ENCODE peak calls at places on chromosomes 16 and 17, in seven cellular contexts. One of them, this sample, is unnamed.

GRCh38 chr16:84833142-84833495 is 13.3 kb downstream of the CRISPLD2 start:
- DNase-seq in NCI-H1092 treated with DMSO at 0.1 percent for 48 hours: no peak
- DNase-seq in AG09319: no peak
- DNase-seq in choroid plexus epithelial cell: peak
- DNase-seq in cardiac muscle cell: no peak
- DNase-seq in GM23338: no peak
- DNase-seq in pulmonary artery endothelial cell: no peak
- DNase-seq in this sample: no peak

GRCh38 chr17:68993112-68993511 is 37.9 kb upstream of the ABCA8 start:
- DNase-seq in NCI-H1092 treated with DMSO at 0.1 percent for 48 hours: no peak
- DNase-seq in AG09319: no peak
- DNase-seq in choroid plexus epithelial cell: peak
- DNase-seq in cardiac muscle cell: no peak
- DNase-seq in GM23338: no peak
- DNase-seq in pulmonary artery endothelial cell: no peak
- DNase-seq in this sample: peak

GRCh38 chr17:19331134-19331533 is 31.4 kb downstream of the B9D1 start:
- DNase-seq in NCI-H1092 treated with DMSO at 0.1 percent for 48 hours: no peak
- DNase-seq in AG09319: no peak
- DNase-seq in choroid plexus epithelial cell: peak
- DNase-seq in cardiac muscle cell: no peak
- DNase-seq in GM23338: no peak
- DNase-seq in pulmonary artery endothelial cell: no peak
- DNase-seq in this sample: peak

GRCh38 chr16:67504190-67505021 is 21.1 kb upstream of the AGRP start:
- DNase-seq in NCI-H1092 treated with DMSO at 0.1 percent for 48 hours: no peak
- DNase-seq in AG09319: no peak
- DNase-seq in choroid plexus epithelial cell: no peak
- DNase-seq in cardiac muscle cell: no peak
- DNase-seq in GM23338: no peak
- DNase-seq in pulmonary artery endothelial cell: no peak
- DNase-seq in this sample: no peak

GRCh38 chr16:29761882-29762281 is 16.1 kb upstream of the C16orf54 start:
- DNase-seq in NCI-H1092 treated with DMSO at 0.1 percent for 48 hours: no peak
- DNase-seq in AG09319: no peak
- DNase-seq in choroid plexus epithelial cell: no peak
- DNase-seq in cardiac muscle cell: no peak
- DNase-seq in GM23338: no peak
- DNase-seq in pulmonary artery endothelial cell: no peak
- DNase-seq in this sample: no peak

GRCh38 chr17:40025991-40026815 is 11.0 kb downstream of the CSF3 start:
- DNase-seq in NCI-H1092 treated with DMSO at 0.1 percent for 48 hours: peak
- DNase-seq in AG09319: no peak
- DNase-seq in choroid plexus epithelial cell: peak
- DNase-seq in cardiac muscle cell: no peak
- DNase-seq in GM23338: no peak
- DNase-seq in pulmonary artery endothelial cell: peak
- DNase-seq in this sample: no peak

GRCh38 chr16:83769397-83770008 is 38.3 kb upstream of the HSBP1 start:
- DNase-seq in NCI-H1092 treated with DMSO at 0.1 percent for 48 hours: no peak
- DNase-seq in AG09319: no peak
- DNase-seq in choroid plexus epithelial cell: no peak
- DNase-seq in cardiac muscle cell: no peak
- DNase-seq in GM23338: peak
- DNase-seq in pulmonary artery endothelial cell: no peak
- DNase-seq in this sample: no peak

GRCh38 chr17:32852811-32853210 is 24.1 kb downstream of the MYO1D start:
- DNase-seq in NCI-H1092 treated with DMSO at 0.1 percent for 48 hours: no peak
- DNase-seq in AG09319: no peak
- DNase-seq in choroid plexus epithelial cell: peak
- DNase-seq in cardiac muscle cell: no peak
- DNase-seq in GM23338: no peak
- DNase-seq in pulmonary artery endothelial cell: no peak
- DNase-seq in this sample: no peak

GRCh38 chr17:65638221-65638940 is 76.9 kb upstream of the AXIN2 start:
- DNase-seq in NCI-H1092 treated with DMSO at 0.1 percent for 48 hours: peak
- DNase-seq in AG09319: peak
- DNase-seq in choroid plexus epithelial cell: peak
- DNase-seq in cardiac muscle cell: no peak
- DNase-seq in GM23338: peak
- DNase-seq in pulmonary artery endothelial cell: no peak
- DNase-seq in this sample: no peak

GRCh38 chr16:23974223-23974622 is 138.4 kb downstream of the PRKCB start:
- DNase-seq in NCI-H1092 treated with DMSO at 0.1 percent for 48 hours: no peak
- DNase-seq in AG09319: no peak
- DNase-seq in choroid plexus epithelial cell: no peak
- DNase-seq in cardiac muscle cell: peak
- DNase-seq in GM23338: peak
- DNase-seq in pulmonary artery endothelial cell: no peak
- DNase-seq in this sample: no peak

GRCh38 chr17:44959821-44960523 is 8.1 kb downstream of the C1QL1 start:
- DNase-seq in NCI-H1092 treated with DMSO at 0.1 percent for 48 hours: no peak
- DNase-seq in AG09319: no peak
- DNase-seq in choroid plexus epithelial cell: no peak
- DNase-seq in cardiac muscle cell: no peak
- DNase-seq in GM23338: peak
- DNase-seq in pulmonary artery endothelial cell: no peak
- DNase-seq in this sample: no peak

GRCh38 chr17:73613947-73614655 is 30.1 kb downstream of the SDK2 start:
- DNase-seq in NCI-H1092 treated with DMSO at 0.1 percent for 48 hours: no peak
- DNase-seq in AG09319: no peak
- DNase-seq in choroid plexus epithelial cell: peak
- DNase-seq in cardiac muscle cell: peak
- DNase-seq in GM23338: peak
- DNase-seq in pulmonary artery endothelial cell: no peak
- DNase-seq in this sample: no peak

GRCh38 chr17:38465420-38466345 is 37.4 kb downstream of the ARHGAP23 start:
- DNase-seq in NCI-H1092 treated with DMSO at 0.1 percent for 48 hours: no peak
- DNase-seq in AG09319: no peak
- DNase-seq in choroid plexus epithelial cell: no peak
- DNase-seq in cardiac muscle cell: no peak
- DNase-seq in GM23338: no peak
- DNase-seq in pulmonary artery endothelial cell: no peak
- DNase-seq in this sample: no peak